ENCODE peak calls at places on chromosomes 13 and 19, in six cellular contexts. T is stimulated activated naive CD8-positive, alpha-beta T cell treated with anti-CD3 and anti-CD28 coated beads, Interleukin-15, Interleukin-2, amounts not matched to agents 100 U/mL and 50 U/mL, for 24 hours; X is naive thymus-derived CD8-positive, alpha-beta T cell; B is LHCN-M2; Q is dorsolateral prefrontal cortex; D is occipital lobe. Y is an unnamed sample.

GRCh38 chr19:52692431-52693008 is 42.3 kb downstream of the ZNF611 start:
- DNase-seq in T (no peak), X (no peak), B (no peak), Q (no peak), D (no peak), Y (no peak)

GRCh38 chr13:91162180-91162579 is 185.3 kb upstream of the MIR17HG start:
- DNase-seq in T (no peak), X (no peak), B (no peak), Q (no peak), D (no peak), Y (no peak)

GRCh38 chr19:57512845-57513244 is 13.1 kb downstream of the ZNF773 start:
- DNase-seq in T (peak; percentile 19), X (peak; percentile 8), B (peak; percentile 33), Q (no peak), D (no peak), Y (peak; percentile 38)

GRCh38 chr19:48539503-48540096 is 12.4 kb upstream of the SULT2B1 start:
- DNase-seq in T (no peak), X (no peak), B (peak; percentile 63), Q (peak; percentile 54), D (peak; percentile 4), Y (peak; percentile 74)

GRCh38 chr19:56141416-56141992 is 417 bp downstream of the ZNF444 start:
- DNase-seq in T (peak; percentile 41), X (peak; percentile 59), B (no peak), Q (no peak), D (no peak), Y (no peak)

GRCh38 chr19:3857449-3858003 is 11.3 kb downstream of the ZFR2 start:
- DNase-seq in T (no peak), X (no peak), B (peak; percentile 32), Q (no peak), D (no peak), Y (no peak)

GRCh38 chr19:55611983-55612645 is 6.7 kb downstream of the ZNF865 start:
- DNase-seq in T (no peak), X (no peak), B (no peak), Q (no peak), D (no peak), Y (no peak)

GRCh38 chr13:112253631-112254030 is 122.5 kb upstream of the SPACA7 start:
- DNase-seq in T (no peak), X (no peak), B (no peak), Q (no peak), D (no peak), Y (no peak)

GRCh38 chr19:56120002-56120370 is 1.1 kb downstream of the ZNF787 start:
- DNase-seq in T (no peak), X (no peak), B (no peak), Q (no peak), D (no peak), Y (no peak)

GRCh38 chr19:10430505-10431253 is 10.3 kb downstream of the PDE4A start:
- DNase-seq in T (peak; percentile 30), X (no peak), B (no peak), Q (no peak), D (no peak), Y (peak; percentile 67)

GRCh38 chr19:17076539-17076919 is 952 bp downstream of the MYO9B start:
- DNase-seq in T (peak; percentile 38), X (peak; percentile 30), B (peak; percentile 9), Q (no peak), D (no peak), Y (peak; percentile 24)

GRCh38 chr19:18399008-18399407 is 1.6 kb upstream of the LRRC25 start:
- DNase-seq in T (no peak), X (no peak), B (peak; percentile 47), Q (no peak), D (no peak), Y (peak; percentile 45)

GRCh38 chr13:109243311-109243951 is 543.0 kb downstream of the IRS2 start:
- DNase-seq in T (no peak), X (no peak), B (peak; percentile 95), Q (no peak), D (no peak), Y (peak; percentile 90)

GRCh38 chr19:8902520-8902919 is 70.3 kb downstream of the MBD3L1 start:
- DNase-seq in T (no peak), X (no peak), B (no peak), Q (no peak), D (no peak), Y (no peak)

GRCh38 chr19:35347171-35347929 is at the start of gene FFAR1:
- DNase-seq in T (peak; percentile 65), X (peak; percentile 54), B (no peak), Q (no peak), D (no peak), Y (peak; percentile 6)

GRCh38 chr19:20968092-20968491 is 45.0 kb downstream of the ZNF85 start:
- DNase-seq in T (no peak), X (no peak), B (no peak), Q (no peak), D (no peak), Y (no peak)

GRCh38 chr19:3767050-3767449 is 4.6 kb downstream of the MRPL54 start:
- DNase-seq in T (no peak), X (no peak), B (no peak), Q (no peak), D (no peak), Y (no peak)

GRCh38 chr19:2363419-2363818 is 3.4 kb downstream of the TMPRSS9 start:
- DNase-seq in T (no peak), X (no peak), B (no peak), Q (no peak), D (no peak), Y (no peak)

GRCh38 chr13:24279267-24279666 is 30.1 kb upstream of the C1QTNF9 start:
- DNase-seq in T (no peak), X (no peak), B (no peak), Q (no peak), D (no peak), Y (no peak)

GRCh38 chr19:18682807-18683108 is 722 bp upstream of the CRTC1 start:
- DNase-seq in T (no peak), X (no peak), B (no peak), Q (no peak), D (no peak), Y (no peak)

GRCh38 chr13:98142427-98143156 is at the start of gene FARP1:
- DNase-seq in T (peak; percentile 39), X (peak; percentile 9), B (peak; percentile 47), Q (no peak), D (peak; percentile 66), Y (peak; percentile 63)

GRCh38 chr19:5641171-5641570 is 18.3 kb downstream of the SAFB start:
- DNase-seq in T (no peak), X (no peak), B (no peak), Q (no peak), D (no peak), Y (no peak)

GRCh38 chr13:112055417-112056206 is 11.3 kb upstream of the SOX1 start:
- DNase-seq in T (no peak), X (no peak), B (no peak), Q (no peak), D (no peak), Y (no peak)

GRCh38 chr19:19747357-19748220 is 14.7 kb upstream of the ZNF14 start:
- DNase-seq in T (no peak), X (no peak), B (no peak), Q (no peak), D (no peak), Y (no peak)

GRCh38 chr13:32136716-32137115 is 105.1 kb downstream of the FRY start:
- DNase-seq in T (no peak), X (no peak), B (peak; percentile 56), Q (no peak), D (no peak), Y (no peak)

GRCh38 chr13:67283602-67284001 is 53.5 kb upstream of the PCDH9 start:
- DNase-seq in T (no peak), X (no peak), B (no peak), Q (no peak), D (no peak), Y (no peak)

GRCh38 chr13:74575729-74576125 is 441.5 kb upstream of the KLF12 start:
- DNase-seq in T (peak; percentile 61), X (peak; percentile 47), B (peak; percentile 59), Q (peak; percentile 58), D (peak; percentile 74), Y (peak; percentile 14)

GRCh38 chr13:113849546-113849945 is 14.3 kb downstream of the GAS6 start:
- DNase-seq in T (no peak), X (no peak), B (no peak), Q (no peak), D (no peak), Y (peak; percentile 47)